ENCODE peak calls at places on chromosomes 11 and 22, in six cellular contexts. L is GM12878, M is A549, Q is HEK293T, T is K562, W is HepG2. G is an unnamed sample.

GRCh38 chr11:92880391-92880790 is 89.1 kb upstream of the MTNR1B start:
- DNase-seq in M (no peak), L (no peak), Q (no peak), W (no peak), T (no peak), G (no peak)

GRCh38 chr22:27315833-27316232 is 485.7 kb downstream of the MN1 start:
- DNase-seq in M (no peak), Q (no peak), L (no peak), T (no peak), W (no peak), G (no peak)

GRCh38 chr22:36267896-36268485 is 15.1 kb downstream of the APOL1 start:
- DNase-seq in T (no peak), M (no peak), L (no peak), Q (no peak), W (no peak), G (no peak)

GRCh38 chr22:36913431-36914382 is at the start of gene CSF2RB:
- DNase-seq in L (no peak), W (no peak), Q (no peak), T (no peak), M (no peak), G (no peak)

GRCh38 chr22:30290318-30290678 is 993 bp upstream of the CASTOR1 start:
- DNase-seq in M (no peak), Q (no peak), T (no peak), L (no peak), W (no peak), G (peak)

GRCh38 chr11:6588018-6588417 is 15.4 kb downstream of the RRP8 start:
- DNase-seq in T (no peak), L (no peak), M (no peak), Q (no peak), W (no peak), G (no peak)

GRCh38 chr11:134907636-134908035 is 495.6 kb upstream of the B3GAT1 start:
- DNase-seq in Q (no peak), T (no peak), W (no peak), M (no peak), L (no peak), G (no peak)

GRCh38 chr11:4115128-4115527 is 20.5 kb downstream of the RRM1 start:
- DNase-seq in M (no peak), L (no peak), T (no peak), W (no peak), Q (no peak), G (no peak)

DNA sequence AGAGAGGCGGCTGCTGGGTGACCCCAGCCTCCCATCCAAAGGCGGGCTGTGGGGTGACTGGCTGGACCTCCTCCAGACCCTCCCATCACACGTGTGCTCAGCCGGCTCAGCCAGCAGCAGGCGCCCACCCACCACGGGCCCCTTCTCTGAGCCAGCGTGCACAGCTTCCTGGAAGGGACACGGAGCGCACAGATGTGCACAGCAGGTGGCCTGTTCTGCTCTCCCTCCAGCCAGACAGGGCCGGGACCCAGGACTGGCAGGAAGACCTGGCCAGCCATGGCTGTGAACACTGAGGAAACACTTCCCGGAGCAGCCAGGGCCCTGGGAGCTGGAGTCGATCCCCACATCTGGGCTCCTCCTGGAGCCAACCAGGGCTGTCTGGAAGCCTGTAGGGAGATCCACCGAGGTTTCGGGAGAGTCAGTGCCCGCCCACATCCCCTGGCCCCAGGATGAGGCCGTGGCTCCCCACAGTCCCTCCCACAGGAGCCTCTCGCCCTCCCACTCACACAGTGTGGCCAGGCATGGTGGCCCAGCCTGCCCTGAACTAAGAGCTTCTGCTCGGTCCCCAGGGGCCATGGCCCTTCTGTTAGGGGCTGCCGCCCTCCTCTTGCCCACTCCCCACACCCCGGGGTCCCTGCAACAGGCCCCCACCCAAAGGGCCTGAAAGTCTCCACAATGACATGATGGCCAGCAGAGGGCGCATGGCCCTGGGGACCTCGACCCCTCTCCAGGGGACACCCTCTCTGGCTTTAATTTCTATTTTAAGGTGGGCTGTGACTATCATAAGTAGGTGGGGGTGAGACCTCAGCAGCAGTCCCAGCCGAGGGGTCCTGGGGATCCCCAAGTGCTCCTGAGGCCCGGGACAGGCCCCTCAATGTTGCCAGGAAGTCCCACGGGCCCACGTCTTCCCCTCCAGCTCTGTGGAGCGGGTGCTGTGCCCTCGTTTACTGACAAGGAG is 90.6 kb upstream of the FGF3 start:
- DNase-seq in Q (peak), L (no peak), T (peak), W (no peak), M (no peak), G (no peak)
- TF ChIP-seq BHLHE40 in Q (no peak), L (no peak), T (no peak), W (no peak), M (no peak), G (no peak)

GRCh38 chr22:24423519-24424000 is 3.8 kb upstream of the ADORA2A start:
- DNase-seq in L (no peak), M (peak), W (no peak), Q (peak), T (peak), G (no peak)
- TF ChIP-seq BHLHE40 in L (no peak), M (no peak), W (no peak), Q (no peak), T (no peak), G (no peak)

DNA sequence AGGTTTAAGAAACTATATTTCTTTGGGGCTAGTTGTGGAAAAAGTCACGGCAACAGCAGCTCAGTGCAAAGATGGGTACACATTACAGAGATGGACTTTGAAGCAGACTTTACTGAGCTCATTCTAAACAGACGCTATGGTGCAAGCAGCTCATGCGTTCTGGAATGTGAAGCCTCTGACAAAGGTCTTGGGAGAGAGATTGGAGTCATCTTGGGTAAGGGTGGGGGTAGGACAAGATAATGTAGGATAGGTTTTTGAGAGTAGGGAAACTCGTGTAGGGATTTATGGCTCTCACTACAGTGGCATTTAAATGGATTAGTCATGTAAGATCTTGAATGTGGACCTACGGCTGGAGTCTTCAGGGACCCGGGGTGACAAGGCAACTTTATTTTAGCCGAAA is 36.2 kb upstream of the CLMP start:
- DNase-seq in W (peak), Q (no peak), M (peak), T (no peak), L (no peak), G (peak)
- TF ChIP-seq BHLHE40 in W (no peak), Q (no peak), M (no peak), T (no peak), L (no peak), G (peak)

GRCh38 chr11:133712235-133712634 is 133.1 kb downstream of the SPATA19 start:
- DNase-seq in W (no peak), L (no peak), M (no peak), T (no peak), Q (no peak), G (no peak)

GRCh38 chr11:133710241-133710640 is 135.1 kb downstream of the SPATA19 start:
- DNase-seq in M (no peak), T (no peak), L (no peak), Q (no peak), W (no peak), G (no peak)

GRCh38 chr11:133710681-133711240 is 134.6 kb downstream of the SPATA19 start:
- DNase-seq in M (no peak), T (no peak), Q (no peak), L (no peak), W (no peak), G (no peak)

GRCh38 chr11:133713406-133713805 is 131.9 kb downstream of the SPATA19 start:
- DNase-seq in L (no peak), T (no peak), W (no peak), M (no peak), Q (no peak), G (no peak)

GRCh38 chr11:133711545-133711944 is 133.8 kb downstream of the SPATA19 start:
- DNase-seq in W (no peak), Q (no peak), M (no peak), T (no peak), L (no peak), G (no peak)
- TF ChIP-seq BHLHE40 in W (no peak), Q (no peak), M (no peak), T (no peak), L (no peak), G (no peak)

DNA sequence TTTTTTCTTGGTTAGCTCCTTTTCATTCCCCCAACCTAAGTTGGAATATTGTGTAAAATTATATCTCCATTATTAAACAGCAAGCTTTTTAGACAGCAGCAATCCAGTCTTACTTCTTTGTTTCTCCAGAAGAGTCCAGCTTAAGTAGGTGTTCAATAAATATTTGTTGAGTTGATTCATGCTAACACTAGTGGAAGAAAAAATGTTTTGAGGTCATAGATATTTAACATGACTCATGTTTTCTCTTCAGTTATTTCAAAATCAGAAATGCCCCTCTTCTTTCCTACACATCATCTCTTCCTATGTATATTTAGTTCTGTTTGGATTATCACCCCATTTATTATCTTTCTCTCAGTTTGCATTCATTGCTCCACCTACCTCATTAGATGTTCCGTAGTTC is 20.3 kb downstream of the CCDC83 start:
- DNase-seq in M (peak), Q (no peak), T (no peak), L (no peak), W (no peak), G (peak)
- TF ChIP-seq BHLHE40 in M (no peak), Q (no peak), T (no peak), L (no peak), W (no peak), G (peak)

DNA sequence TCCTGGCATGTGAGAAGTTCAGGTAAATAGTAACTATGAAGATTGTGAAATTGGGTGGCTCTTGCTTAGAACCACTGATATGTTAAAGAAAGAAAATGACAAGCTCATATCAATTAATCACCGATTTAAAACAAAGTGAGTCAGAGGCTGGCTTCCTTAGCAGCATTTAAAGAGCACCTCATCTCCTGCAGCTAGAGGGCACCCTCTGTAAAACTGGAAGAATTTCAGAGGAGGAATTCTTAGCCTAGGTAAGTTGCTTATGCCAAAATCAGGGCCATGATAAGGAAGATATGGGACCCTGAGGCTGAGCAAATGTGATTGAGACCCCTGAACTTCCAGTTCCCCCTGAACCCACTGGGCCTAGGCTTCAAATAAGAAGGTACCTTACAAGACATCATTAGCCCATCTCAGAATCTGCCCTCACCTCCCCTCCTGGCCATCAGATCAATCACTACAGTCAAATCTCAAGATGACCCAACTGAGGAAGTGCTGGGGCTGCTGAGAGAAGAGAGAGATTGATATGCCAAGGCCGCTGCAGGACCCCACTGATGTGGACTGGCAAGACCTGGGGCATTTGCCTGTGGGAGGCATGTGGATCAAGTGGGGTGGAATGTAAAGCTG is 8.6 kb upstream of the CD3E start:
- DNase-seq in L (no peak), M (no peak), W (peak), T (peak), Q (no peak), G (peak)
- TF ChIP-seq BHLHE40 in L (no peak), M (no peak), W (no peak), T (no peak), Q (no peak), G (no peak)

DNA sequence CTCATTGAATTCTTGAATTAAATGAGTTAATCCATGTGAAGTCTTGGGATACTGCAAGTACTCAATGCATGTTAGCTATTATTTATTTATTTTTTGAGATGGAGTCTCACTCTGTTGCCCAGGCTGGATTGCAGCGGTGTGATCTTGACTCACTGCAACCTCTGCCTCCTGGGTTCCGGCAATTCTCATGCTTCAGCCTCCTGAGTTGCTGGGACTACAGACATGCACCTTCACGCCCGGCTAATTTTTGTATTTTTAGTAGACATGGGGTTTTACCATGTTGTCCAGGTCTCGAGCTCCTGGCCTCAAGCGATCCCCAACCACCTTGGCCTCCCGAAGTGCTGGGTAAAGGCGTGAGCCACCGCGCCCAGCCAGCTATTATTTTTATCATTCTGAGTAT is 9.4 kb downstream of the MMP7 start:
- DNase-seq in W (no peak), Q (no peak), M (no peak), T (no peak), L (no peak), G (no peak)
- TF ChIP-seq BHLHE40 in W (no peak), Q (no peak), M (no peak), T (no peak), L (no peak), G (no peak)